ENCODE peak calls at places on chromosomes 2 and 18, in eight cellular contexts. One of them, this sample, is unnamed.
A peak's percentile ranks its signal among the peaks of the same experiment; 100 is the strongest.

GRCh38 chr2:171798156-171798815 is 95.8 kb downstream of the SLC25A12 start:
- DNase-seq in osteoblast: peak; percentile 89
- DNase-seq in CD4-positive, CD25-positive, alpha-beta regulatory T cell: no peak
- DNase-seq in fibroblast of lung: peak; percentile 75
- DNase-seq in CD8-positive, alpha-beta memory T cell: no peak
- DNase-seq in lower lobe of right lung: no peak
- DNase-seq in mesendoderm: no peak
- DNase-seq in GM23248: peak; percentile 80
- DNase-seq in this sample: no peak

GRCh38 chr2:128348505-128349065 is 29.9 kb upstream of the HS6ST1 start:
- DNase-seq in GM23248: no peak
- DNase-seq in fibroblast of lung: no peak
- DNase-seq in osteoblast: peak; percentile 72
- DNase-seq in CD8-positive, alpha-beta memory T cell: no peak
- DNase-seq in CD4-positive, CD25-positive, alpha-beta regulatory T cell: no peak
- DNase-seq in mesendoderm: no peak
- DNase-seq in lower lobe of right lung: no peak
- DNase-seq in this sample: no peak

GRCh38 chr18:10190564-10190963 is 263.9 kb upstream of the APCDD1 start:
- DNase-seq in GM23248: peak; percentile 63
- DNase-seq in fibroblast of lung: peak; percentile 95
- DNase-seq in mesendoderm: no peak
- DNase-seq in CD4-positive, CD25-positive, alpha-beta regulatory T cell: no peak
- DNase-seq in lower lobe of right lung: no peak
- DNase-seq in CD8-positive, alpha-beta memory T cell: no peak
- DNase-seq in osteoblast: no peak
- DNase-seq in this sample: no peak

GRCh38 chr2:215236131-215236530 is 75.7 kb upstream of the ATIC start:
- DNase-seq in GM23248: no peak
- DNase-seq in CD8-positive, alpha-beta memory T cell: no peak
- DNase-seq in mesendoderm: no peak
- DNase-seq in fibroblast of lung: no peak
- DNase-seq in CD4-positive, CD25-positive, alpha-beta regulatory T cell: no peak
- DNase-seq in lower lobe of right lung: no peak
- DNase-seq in osteoblast: no peak
- DNase-seq in this sample: no peak

GRCh38 chr18:9055185-9055584 is 47.3 kb upstream of the NDUFV2 start:
- DNase-seq in fibroblast of lung: peak; percentile 90
- DNase-seq in CD8-positive, alpha-beta memory T cell: no peak
- DNase-seq in osteoblast: peak; percentile 84
- DNase-seq in mesendoderm: no peak
- DNase-seq in lower lobe of right lung: no peak
- DNase-seq in GM23248: peak; percentile 88
- DNase-seq in CD4-positive, CD25-positive, alpha-beta regulatory T cell: no peak
- DNase-seq in this sample: no peak

GRCh38 chr2:136019304-136019703 is 33.9 kb upstream of the DARS1 start:
- DNase-seq in lower lobe of right lung: no peak
- DNase-seq in GM23248: no peak
- DNase-seq in CD4-positive, CD25-positive, alpha-beta regulatory T cell: no peak
- DNase-seq in mesendoderm: no peak
- DNase-seq in CD8-positive, alpha-beta memory T cell: no peak
- DNase-seq in osteoblast: no peak
- DNase-seq in fibroblast of lung: no peak
- DNase-seq in this sample: no peak

GRCh38 chr2:11480406-11480805 is 14.4 kb upstream of the E2F6 start:
- DNase-seq in GM23248: no peak
- DNase-seq in lower lobe of right lung: no peak
- DNase-seq in CD4-positive, CD25-positive, alpha-beta regulatory T cell: no peak
- DNase-seq in CD8-positive, alpha-beta memory T cell: no peak
- DNase-seq in osteoblast: no peak
- DNase-seq in mesendoderm: no peak
- DNase-seq in fibroblast of lung: no peak
- DNase-seq in this sample: no peak

GRCh38 chr2:18156002-18156401 is 277.5 kb downstream of the KCNS3 start:
- DNase-seq in lower lobe of right lung: no peak
- DNase-seq in GM23248: no peak
- DNase-seq in mesendoderm: no peak
- DNase-seq in osteoblast: no peak
- DNase-seq in CD4-positive, CD25-positive, alpha-beta regulatory T cell: no peak
- DNase-seq in CD8-positive, alpha-beta memory T cell: no peak
- DNase-seq in fibroblast of lung: peak; percentile 47
- DNase-seq in this sample: no peak

GRCh38 chr2:134774786-134775641 is 56.2 kb upstream of the TMEM163 start:
- DNase-seq in GM23248: peak; percentile 30
- DNase-seq in CD4-positive, CD25-positive, alpha-beta regulatory T cell: no peak
- DNase-seq in lower lobe of right lung: no peak
- DNase-seq in mesendoderm: peak; percentile 92
- DNase-seq in fibroblast of lung: no peak
- DNase-seq in osteoblast: peak; percentile 84
- DNase-seq in CD8-positive, alpha-beta memory T cell: no peak
- DNase-seq in this sample: no peak

GRCh38 chr2:112154246-112155110 is 16.3 kb downstream of the FBLN7 start:
- DNase-seq in GM23248: no peak
- DNase-seq in lower lobe of right lung: no peak
- DNase-seq in osteoblast: no peak
- DNase-seq in mesendoderm: no peak
- DNase-seq in CD8-positive, alpha-beta memory T cell: peak; percentile 67
- DNase-seq in CD4-positive, CD25-positive, alpha-beta regulatory T cell: peak; percentile 71
- DNase-seq in fibroblast of lung: no peak
- DNase-seq in this sample: no peak

GRCh38 chr2:127388423-127389164 is 819 bp upstream of the MAP3K2 start:
- DNase-seq in osteoblast: peak; percentile 69
- DNase-seq in GM23248: peak; percentile 59
- DNase-seq in mesendoderm: no peak
- DNase-seq in CD4-positive, CD25-positive, alpha-beta regulatory T cell: no peak
- DNase-seq in CD8-positive, alpha-beta memory T cell: no peak
- DNase-seq in lower lobe of right lung: no peak
- DNase-seq in fibroblast of lung: no peak
- DNase-seq in this sample: no peak

GRCh38 chr18:78816916-78817315 is 162.7 kb upstream of the SALL3 start:
- DNase-seq in CD8-positive, alpha-beta memory T cell: no peak
- DNase-seq in GM23248: no peak
- DNase-seq in mesendoderm: no peak
- DNase-seq in lower lobe of right lung: no peak
- DNase-seq in fibroblast of lung: no peak
- DNase-seq in CD4-positive, CD25-positive, alpha-beta regulatory T cell: no peak
- DNase-seq in osteoblast: no peak
- DNase-seq in this sample: no peak

GRCh38 chr2:233799716-233800115 is 21.6 kb downstream of the MROH2A start:
- DNase-seq in fibroblast of lung: no peak
- DNase-seq in lower lobe of right lung: no peak
- DNase-seq in CD8-positive, alpha-beta memory T cell: no peak
- DNase-seq in GM23248: no peak
- DNase-seq in CD4-positive, CD25-positive, alpha-beta regulatory T cell: no peak
- DNase-seq in mesendoderm: no peak
- DNase-seq in osteoblast: peak; percentile 36
- DNase-seq in this sample: no peak

GRCh38 chr2:112646102-112646719 is 472 bp downstream of the SLC20A1 start:
- DNase-seq in fibroblast of lung: no peak
- DNase-seq in lower lobe of right lung: no peak
- DNase-seq in CD8-positive, alpha-beta memory T cell: no peak
- DNase-seq in mesendoderm: no peak
- DNase-seq in osteoblast: no peak
- DNase-seq in CD4-positive, CD25-positive, alpha-beta regulatory T cell: no peak
- DNase-seq in GM23248: peak; percentile 64
- DNase-seq in this sample: no peak

GRCh38 chr2:3406501-3406900 is 27.0 kb downstream of the TRAPPC12 start:
- DNase-seq in mesendoderm: no peak
- DNase-seq in CD8-positive, alpha-beta memory T cell: no peak
- DNase-seq in GM23248: no peak
- DNase-seq in CD4-positive, CD25-positive, alpha-beta regulatory T cell: no peak
- DNase-seq in lower lobe of right lung: no peak
- DNase-seq in fibroblast of lung: no peak
- DNase-seq in osteoblast: no peak
- DNase-seq in this sample: no peak

GRCh38 chr18:51480562-51481261 is 283.2 kb upstream of the MEX3C start:
- DNase-seq in mesendoderm: no peak
- DNase-seq in GM23248: no peak
- DNase-seq in CD8-positive, alpha-beta memory T cell: no peak
- DNase-seq in fibroblast of lung: no peak
- DNase-seq in osteoblast: no peak
- DNase-seq in CD4-positive, CD25-positive, alpha-beta regulatory T cell: no peak
- DNase-seq in lower lobe of right lung: no peak
- DNase-seq in this sample: no peak

GRCh38 chr18:78430171-78430857 is 549.3 kb upstream of the SALL3 start:
- DNase-seq in fibroblast of lung: no peak
- DNase-seq in CD8-positive, alpha-beta memory T cell: no peak
- DNase-seq in CD4-positive, CD25-positive, alpha-beta regulatory T cell: no peak
- DNase-seq in lower lobe of right lung: no peak
- DNase-seq in GM23248: no peak
- DNase-seq in osteoblast: no peak
- DNase-seq in mesendoderm: no peak
- DNase-seq in this sample: no peak

GRCh38 chr2:69933254-69933828 is 18.4 kb downstream of the MXD1 start:
- DNase-seq in CD8-positive, alpha-beta memory T cell: no peak
- DNase-seq in lower lobe of right lung: no peak
- DNase-seq in CD4-positive, CD25-positive, alpha-beta regulatory T cell: no peak
- DNase-seq in fibroblast of lung: no peak
- DNase-seq in mesendoderm: no peak
- DNase-seq in osteoblast: no peak
- DNase-seq in GM23248: no peak
- DNase-seq in this sample: no peak
- H3K27ac ChIP-seq in CD8-positive, alpha-beta memory T cell: no peak overlapping the region
- H3K27ac ChIP-seq in lower lobe of right lung: peak overlapping the region; percentile 39
- H3K27ac ChIP-seq in CD4-positive, CD25-positive, alpha-beta regulatory T cell: no peak overlapping the region
- H3K27ac ChIP-seq in fibroblast of lung: no peak overlapping the region
- H3K27ac ChIP-seq in mesendoderm: no peak overlapping the region
- H3K27ac ChIP-seq in osteoblast: peak overlapping the region; percentile 93
- H3K27ac ChIP-seq in GM23248: peak overlapping the region; percentile 94
- H3K27ac ChIP-seq in this sample: no peak overlapping the region

GRCh38 chr2:168165418-168165817 is 82.0 kb downstream of the STK39 start:
- DNase-seq in lower lobe of right lung: no peak
- DNase-seq in fibroblast of lung: peak; percentile 66
- DNase-seq in GM23248: peak; percentile 65
- DNase-seq in CD8-positive, alpha-beta memory T cell: no peak
- DNase-seq in mesendoderm: no peak
- DNase-seq in CD4-positive, CD25-positive, alpha-beta regulatory T cell: no peak
- DNase-seq in osteoblast: no peak
- DNase-seq in this sample: no peak

GRCh38 chr2:168166902-168167510 is 80.4 kb downstream of the STK39 start:
- DNase-seq in CD4-positive, CD25-positive, alpha-beta regulatory T cell: no peak
- DNase-seq in fibroblast of lung: peak; percentile 77
- DNase-seq in osteoblast: no peak
- DNase-seq in lower lobe of right lung: no peak
- DNase-seq in GM23248: peak; percentile 73
- DNase-seq in CD8-positive, alpha-beta memory T cell: no peak
- DNase-seq in mesendoderm: no peak
- DNase-seq in this sample: no peak

GRCh38 chr2:168165985-168166901 is 81.2 kb downstream of the STK39 start:
- DNase-seq in CD4-positive, CD25-positive, alpha-beta regulatory T cell: no peak
- DNase-seq in GM23248: no peak
- DNase-seq in CD8-positive, alpha-beta memory T cell: no peak
- DNase-seq in fibroblast of lung: no peak
- DNase-seq in lower lobe of right lung: no peak
- DNase-seq in mesendoderm: no peak
- DNase-seq in osteoblast: no peak
- DNase-seq in this sample: no peak

GRCh38 chr2:168169097-168169745 is 78.2 kb downstream of the STK39 start:
- DNase-seq in fibroblast of lung: peak; percentile 85
- DNase-seq in CD4-positive, CD25-positive, alpha-beta regulatory T cell: no peak
- DNase-seq in osteoblast: no peak
- DNase-seq in CD8-positive, alpha-beta memory T cell: no peak
- DNase-seq in lower lobe of right lung: no peak
- DNase-seq in mesendoderm: no peak
- DNase-seq in GM23248: no peak
- DNase-seq in this sample: no peak

GRCh38 chr2:168167511-168168263 is 79.7 kb downstream of the STK39 start:
- DNase-seq in osteoblast: no peak
- DNase-seq in mesendoderm: no peak
- DNase-seq in lower lobe of right lung: no peak
- DNase-seq in GM23248: no peak
- DNase-seq in fibroblast of lung: no peak
- DNase-seq in CD4-positive, CD25-positive, alpha-beta regulatory T cell: no peak
- DNase-seq in CD8-positive, alpha-beta memory T cell: no peak
- DNase-seq in this sample: no peak
- H3K4me1 ChIP-seq in osteoblast: peaks cover 33% of the 10 kb centered on the region
- H3K4me1 ChIP-seq in mesendoderm: peaks cover 2% of the 10 kb centered on the region
- H3K4me1 ChIP-seq in lower lobe of right lung: no peaks in the 10 kb centered on the region
- H3K4me1 ChIP-seq in GM23248: peaks cover 24% of the 10 kb centered on the region
- H3K4me1 ChIP-seq in fibroblast of lung: peaks cover 2% of the 10 kb centered on the region
- H3K4me1 ChIP-seq in CD4-positive, CD25-positive, alpha-beta regulatory T cell: no peaks in the 10 kb centered on the region
- H3K4me1 ChIP-seq in CD8-positive, alpha-beta memory T cell: no peaks in the 10 kb centered on the region
- H3K4me1 ChIP-seq in this sample: no peaks in the 10 kb centered on the region

DNA sequence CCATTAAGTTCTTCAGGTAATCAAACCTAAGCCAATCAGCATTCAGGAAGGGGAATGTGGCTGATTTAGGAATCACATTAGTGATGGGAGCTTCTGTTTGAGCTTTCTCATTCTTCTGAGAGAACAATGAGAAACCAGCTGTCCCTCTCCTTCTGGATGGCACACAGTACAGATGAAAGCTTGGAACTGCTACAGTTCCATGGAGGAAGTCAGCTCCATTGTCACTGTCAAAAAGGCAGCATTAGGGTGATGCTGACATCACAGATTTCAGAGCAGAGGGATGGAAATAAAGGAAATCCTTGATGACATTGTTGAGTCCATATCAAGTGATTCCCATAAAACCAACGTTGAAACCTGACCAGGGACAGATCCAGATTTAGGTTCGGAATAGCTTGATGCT is 36.1 kb upstream of the ACYP2 start:
- DNase-seq in CD8-positive, alpha-beta memory T cell: no peak
- DNase-seq in mesendoderm: no peak
- DNase-seq in osteoblast: no peak
- DNase-seq in fibroblast of lung: no peak
- DNase-seq in GM23248: no peak
- DNase-seq in CD4-positive, CD25-positive, alpha-beta regulatory T cell: no peak
- DNase-seq in lower lobe of right lung: no peak
- DNase-seq in this sample: no peak
- H3K36me3 ChIP-seq in CD8-positive, alpha-beta memory T cell: no peaks in the 10 kb centered on the region
- H3K36me3 ChIP-seq in mesendoderm: no peaks in the 10 kb centered on the region
- H3K36me3 ChIP-seq in osteoblast: no peaks in the 10 kb centered on the region
- H3K36me3 ChIP-seq in fibroblast of lung: no peaks in the 10 kb centered on the region
- H3K36me3 ChIP-seq in GM23248: no peaks in the 10 kb centered on the region
- H3K36me3 ChIP-seq in CD4-positive, CD25-positive, alpha-beta regulatory T cell: no peaks in the 10 kb centered on the region
- H3K36me3 ChIP-seq in lower lobe of right lung: no peaks in the 10 kb centered on the region
- H3K36me3 ChIP-seq in this sample: no peaks in the 10 kb centered on the region

GRCh38 chr2:235541016-235541415 is 47.2 kb downstream of the AGAP1 start:
- DNase-seq in lower lobe of right lung: no peak
- DNase-seq in CD8-positive, alpha-beta memory T cell: no peak
- DNase-seq in osteoblast: no peak
- DNase-seq in CD4-positive, CD25-positive, alpha-beta regulatory T cell: no peak
- DNase-seq in GM23248: no peak
- DNase-seq in fibroblast of lung: no peak
- DNase-seq in mesendoderm: no peak
- DNase-seq in this sample: no peak
- H3K27ac ChIP-seq in lower lobe of right lung: no peak overlapping the region
- H3K27ac ChIP-seq in CD8-positive, alpha-beta memory T cell: no peak overlapping the region
- H3K27ac ChIP-seq in osteoblast: no peak overlapping the region
- H3K27ac ChIP-seq in CD4-positive, CD25-positive, alpha-beta regulatory T cell: no peak overlapping the region
- H3K27ac ChIP-seq in GM23248: no peak overlapping the region
- H3K27ac ChIP-seq in fibroblast of lung: no peak overlapping the region
- H3K27ac ChIP-seq in mesendoderm: no peak overlapping the region
- H3K27ac ChIP-seq in this sample: no peak overlapping the region